ENCODE peak calls at places on chromosomes 3 and 15, in four cellular contexts. L is IMR-90, D is trophoblast cell, Z is mesenchymal stem cell. V is an unnamed sample.

GRCh38 chr3:104939196-104939595 is 427.5 kb upstream of the ALCAM start:
- DNase-seq in L (peak; percentile 44), D (no peak), Z (no peak), V (no peak)

GRCh38 chr3:45547764-45548683 is 46.5 kb upstream of the LIMD1 start:
- DNase-seq in L (no peak), D (peak; percentile 21), Z (no peak), V (no peak)

GRCh38 chr3:184727357-184728060 is 15.6 kb upstream of the MAGEF1 start:
- DNase-seq in L (peak; percentile 72), D (peak; percentile 96), Z (peak; percentile 80), V (peak; percentile 74)

GRCh38 chr3:40120816-40121215 is 188.7 kb upstream of the EIF1B start:
- DNase-seq in L (no peak), D (no peak), Z (peak; percentile 15), V (no peak)

GRCh38 chr3:76099956-76100355 is 314.6 kb upstream of the ZNF717 start:
- DNase-seq in L (no peak), D (no peak), Z (no peak), V (no peak)

GRCh38 chr3:9020396-9020795 is 57.1 kb upstream of the RAD18 start:
- DNase-seq in L (no peak), D (no peak), Z (no peak), V (no peak)

GRCh38 chr3:79490165-79491028 is 277.4 kb downstream of the ROBO1 start:
- DNase-seq in L (peak; percentile 41), D (no peak), Z (no peak), V (no peak)

GRCh38 chr3:140522653-140523380 is 155.0 kb upstream of the TRIM42 start:
- DNase-seq in L (no peak), D (peak; percentile 13), Z (no peak), V (no peak)

GRCh38 chr15:51377038-51377761 is 35.7 kb downstream of the GLDN start:
- DNase-seq in L (peak; percentile 93), D (peak; percentile 92), Z (peak; percentile 95), V (no peak)

GRCh38 chr15:45913451-45913850 is 278.6 kb downstream of the SQOR start:
- DNase-seq in L (no peak), D (no peak), Z (no peak), V (no peak)

DNA sequence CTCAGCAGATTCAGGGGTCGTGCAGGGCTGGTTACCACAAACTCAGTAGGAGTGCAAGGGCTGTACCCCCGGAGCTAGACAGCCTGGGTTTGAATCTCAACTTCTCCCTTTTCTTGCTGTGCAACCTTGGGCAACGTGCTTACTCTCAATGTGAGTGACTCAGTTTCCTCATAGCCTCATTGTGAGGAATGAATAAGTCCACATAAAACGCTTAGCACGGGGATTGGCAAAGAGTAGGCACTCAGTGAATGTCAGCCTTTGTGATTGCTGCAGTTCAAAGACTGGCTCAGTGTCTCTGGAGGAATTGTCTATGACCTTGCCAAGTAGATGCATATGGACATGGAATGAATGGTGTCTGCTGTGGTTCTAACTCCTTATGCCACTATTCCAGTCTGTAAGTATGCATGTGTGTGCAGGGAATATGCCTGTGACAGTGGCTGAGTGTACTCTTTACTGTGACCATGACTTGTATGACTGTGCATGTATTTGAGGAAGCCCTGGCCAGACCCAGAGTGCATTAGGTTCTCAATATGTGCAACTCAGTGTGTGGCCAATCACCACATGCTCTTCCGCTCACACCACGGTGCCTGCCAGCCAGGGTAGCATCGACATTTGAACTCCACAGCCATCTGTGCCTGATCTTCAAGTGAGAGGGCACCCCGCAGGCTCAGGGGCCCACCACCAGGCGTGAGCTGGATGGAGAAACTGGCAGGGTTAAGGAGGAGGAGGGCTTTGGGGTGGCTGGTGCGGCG is 900 bp upstream of the HYAL3 start:
- DNase-seq in L (peak; percentile 57), D (peak; percentile 16), Z (peak; percentile 45), V (no peak)
- H2AK5ac ChIP-seq in L (peak overlapping the region; percentile 59), D (peak overlapping the region; percentile 81), Z (no peak overlapping the region), V (no peak overlapping the region)

DNA sequence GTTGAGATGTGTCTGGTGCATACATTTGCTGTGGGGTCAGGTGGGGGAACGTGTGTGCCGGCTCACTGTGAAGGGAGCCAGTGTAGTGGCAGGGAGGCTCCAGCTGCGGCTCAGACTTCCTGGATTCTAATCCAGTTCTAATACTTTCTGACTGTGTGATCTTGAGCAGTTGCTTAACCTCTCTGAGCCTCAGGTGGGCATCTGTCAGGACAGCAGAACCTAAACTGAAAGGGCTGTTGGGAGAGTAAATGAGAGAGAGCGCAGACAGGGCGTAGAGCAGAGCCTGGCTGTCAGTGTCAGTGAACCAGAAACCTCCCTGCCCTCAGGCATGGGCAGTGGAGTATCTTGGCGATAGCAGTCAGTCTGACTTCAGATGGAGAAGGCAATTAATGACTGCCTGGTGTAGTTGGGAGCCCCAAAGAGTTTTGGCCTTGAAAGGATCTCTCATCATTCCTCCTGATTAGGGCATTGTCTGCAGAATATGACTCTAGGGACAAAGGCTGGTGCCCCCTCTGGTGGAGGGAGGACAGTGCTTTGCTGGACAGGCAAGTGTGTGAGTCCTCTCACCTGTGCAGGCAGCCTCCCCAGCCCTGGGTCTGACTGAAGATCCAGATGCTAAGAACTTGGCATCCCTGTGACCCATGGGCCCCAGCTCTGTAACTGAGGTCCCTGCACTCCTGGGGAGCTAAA is 9.6 kb downstream of the KBTBD13 start:
- DNase-seq in L (peak; percentile 16), D (peak; percentile 53), Z (no peak), V (peak; percentile 77)
- H2AK5ac ChIP-seq in L (peak overlapping the region; percentile 38), D (no peak overlapping the region), Z (no peak overlapping the region), V (no peak overlapping the region)

DNA sequence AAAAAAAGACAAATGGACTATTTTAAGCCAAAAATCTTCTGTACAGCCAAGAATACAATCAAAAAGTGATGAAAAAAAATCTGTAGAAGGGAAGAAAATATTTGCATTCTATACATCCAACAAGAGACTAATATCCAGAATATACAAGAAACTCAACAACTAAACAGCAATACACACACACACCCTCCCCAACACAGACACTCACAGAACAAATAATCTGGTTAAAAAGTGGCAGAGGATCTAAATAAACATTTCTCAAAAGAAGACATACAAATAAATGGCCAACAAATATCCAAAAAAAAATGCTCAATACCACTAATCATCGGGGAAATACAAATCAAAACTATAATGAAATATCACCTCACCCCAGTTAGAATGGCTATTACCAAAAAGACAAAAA is 209.0 kb upstream of the ZNF385D start:
- DNase-seq in L (no peak), D (no peak), Z (no peak), V (no peak)
- H2AK5ac ChIP-seq in L (no peak overlapping the region), D (no peak overlapping the region), Z (no peak overlapping the region), V (no peak overlapping the region)

GRCh38 chr3:123025642-123026521 is 1.7 kb downstream of the SEMA5B start:
- DNase-seq in L (no peak), D (no peak), Z (no peak), V (no peak)

GRCh38 chr3:123027292-123028232 is at the start of gene SEMA5B:
- DNase-seq in L (no peak), D (peak; percentile 41), Z (peak; percentile 18), V (peak; percentile 84)

GRCh38 chr3:123028233-123028828 is 768 bp upstream of the SEMA5B start:
- DNase-seq in L (peak; percentile 72), D (peak; percentile 77), Z (peak; percentile 87), V (no peak)

GRCh38 chr3:123024056-123024455 is 3.5 kb downstream of the SEMA5B start:
- DNase-seq in L (no peak), D (no peak), Z (no peak), V (no peak)

DNA sequence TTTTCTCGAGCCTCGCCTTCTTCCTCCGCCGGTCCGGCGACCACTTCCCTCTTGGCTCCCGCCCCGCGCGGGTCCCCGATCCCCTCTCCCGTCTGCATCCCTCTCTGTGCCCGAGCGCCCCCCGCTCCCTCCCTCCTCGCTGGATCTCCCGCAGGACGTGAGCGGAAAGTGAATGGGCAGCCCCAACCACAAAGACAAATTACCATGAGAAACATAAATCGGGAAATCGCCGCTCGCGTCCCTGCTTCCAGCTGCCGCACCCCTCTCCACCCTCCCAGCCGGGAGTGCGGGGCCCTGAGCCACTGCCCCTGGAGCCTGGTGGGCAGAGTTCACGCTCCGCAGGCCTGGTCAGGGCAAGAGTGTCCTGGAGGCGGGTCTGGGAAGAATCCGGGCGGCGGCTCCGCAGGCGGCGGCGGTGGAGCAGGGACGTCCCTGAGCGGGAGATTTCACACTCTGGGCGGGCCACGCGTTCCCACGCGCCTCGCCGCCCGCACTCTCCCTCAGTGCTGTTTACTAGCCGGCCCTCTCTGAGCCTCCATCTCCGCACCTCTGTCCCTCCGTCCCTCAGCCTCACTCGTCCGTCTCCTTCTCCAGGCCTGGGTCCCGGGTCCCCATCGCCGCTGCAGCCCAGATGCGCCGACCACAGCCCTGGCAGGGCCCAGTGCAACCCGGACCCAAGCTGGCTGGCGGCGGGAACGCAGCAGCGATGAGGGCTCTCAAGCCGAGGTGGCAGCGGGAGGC is 842 bp downstream of the SEMA5B start:
- DNase-seq in L (no peak), D (peak; percentile 57), Z (peak; percentile 17), V (peak; percentile 87)
- H2AK5ac ChIP-seq in L (no peak overlapping the region), D (no peak overlapping the region), Z (no peak overlapping the region), V (no peak overlapping the region)

GRCh38 chr15:79640206-79640605 is 208.1 kb downstream of the MINAR1 start:
- DNase-seq in L (peak; percentile 84), D (peak; percentile 21), Z (peak; percentile 63), V (no peak)

GRCh38 chr15:79635149-79635771 is 203.1 kb downstream of the MINAR1 start:
- DNase-seq in L (no peak), D (no peak), Z (no peak), V (no peak)

GRCh38 chr15:79632457-79632856 is 200.3 kb downstream of the MINAR1 start:
- DNase-seq in L (no peak), D (no peak), Z (no peak), V (no peak)

GRCh38 chr15:79641841-79642240 is 209.7 kb downstream of the MINAR1 start:
- DNase-seq in L (no peak), D (no peak), Z (no peak), V (no peak)

GRCh38 chr15:79635897-79636596 is 203.9 kb downstream of the MINAR1 start:
- DNase-seq in L (peak; percentile 14), D (no peak), Z (no peak), V (no peak)
- H2AK5ac ChIP-seq in L (no peak overlapping the region), D (no peak overlapping the region), Z (no peak overlapping the region), V (no peak overlapping the region)

GRCh38 chr3:42511196-42511595 is 8.8 kb downstream of the VIPR1 start:
- DNase-seq in L (no peak), D (no peak), Z (no peak), V (no peak)

GRCh38 chr3:42513521-42513920 is 11.1 kb downstream of the VIPR1 start:
- DNase-seq in L (no peak), D (no peak), Z (no peak), V (no peak)

GRCh38 chr3:42515391-42515916 is 13.0 kb downstream of the VIPR1 start:
- DNase-seq in L (no peak), D (no peak), Z (no peak), V (no peak)

GRCh38 chr3:42514876-42515275 is 12.4 kb downstream of the VIPR1 start:
- DNase-seq in L (no peak), D (no peak), Z (no peak), V (no peak)

DNA sequence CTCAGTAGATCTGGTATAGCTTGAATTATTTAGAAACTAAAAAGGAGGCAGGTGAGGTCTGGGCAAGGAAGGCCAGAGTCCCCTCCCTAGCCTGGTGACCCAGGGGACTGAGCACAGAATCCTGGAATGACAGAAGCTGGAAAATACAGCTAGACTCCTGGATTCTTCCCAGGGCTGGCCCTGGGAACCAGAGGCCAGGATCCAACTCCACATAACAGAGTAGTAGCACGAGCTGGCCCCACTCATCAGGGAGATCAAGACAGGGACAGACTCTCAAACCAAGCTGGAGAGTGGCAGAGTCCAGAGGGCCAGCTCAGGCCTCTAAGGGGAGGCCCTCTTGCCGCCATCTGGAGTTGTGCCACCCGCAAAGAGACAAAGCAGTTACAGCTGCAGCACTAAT is 10.7 kb downstream of the VIPR1 start:
- DNase-seq in L (no peak), D (no peak), Z (no peak), V (no peak)
- H2AK5ac ChIP-seq in L (no peak overlapping the region), D (no peak overlapping the region), Z (no peak overlapping the region), V (no peak overlapping the region)

V was measured in H1.